ENCODE peak calls at places on chromosomes 4 and X, in five cellular contexts. G, O, C, P and N are unnamed samples. For H3K4me1, the result is how much of the 10 kb centered on the place peaks cover.

GRCh38 chr4:174214102-174214878 is 69.2 kb downstream of the FBXO8 start:
- DNase-seq in G (no peak), O (no peak), C (no peak), P (no peak), N (peak)

GRCh38 chrX:106566362-106566761 is 45.4 kb upstream of the RADX start:
- DNase-seq in G (no peak), O (no peak), C (no peak), P (no peak), N (no peak)

GRCh38 chrX:56751071-56751470 is 22.0 kb downstream of the NBDY start:
- DNase-seq in G (no peak), O (no peak), C (no peak), P (no peak), N (no peak)

GRCh38 chr4:69874507-69874906 is 14.6 kb upstream of the SULT1E1 start:
- DNase-seq in G (no peak), O (no peak), C (no peak), P (no peak), N (no peak)

GRCh38 chrX:42678133-42678532 is 99.8 kb downstream of the PPP1R2C start:
- DNase-seq in G (no peak), O (no peak), C (no peak), P (peak), N (no peak)

GRCh38 chrX:20263474-20263873 is 3.2 kb downstream of the RPS6KA3 start:
- DNase-seq in G (no peak), O (no peak), C (no peak), P (peak), N (no peak)

GRCh38 chr4:127307996-127308395 is 324.8 kb upstream of the INTU start:
- DNase-seq in G (no peak), O (no peak), C (no peak), P (no peak), N (no peak)

GRCh38 chr4:21136231-21136630 is 436.0 kb downstream of the PACRGL start:
- DNase-seq in G (no peak), O (no peak), C (no peak), P (no peak), N (no peak)

GRCh38 chrX:22314692-22315091 is 42.0 kb downstream of the CBLL2 start:
- DNase-seq in G (no peak), O (no peak), C (no peak), P (no peak), N (no peak)

GRCh38 chrX:63436865-63437264 is 85.7 kb upstream of the SPIN4 start:
- DNase-seq in G (no peak), O (no peak), C (no peak), P (no peak), N (no peak)

GRCh38 chr4:95500361-95500760 is 48.4 kb downstream of the UNC5C start:
- DNase-seq in G (no peak), O (no peak), C (no peak), P (no peak), N (no peak)

GRCh38 chrX:1582686-1583437 is 8.5 kb upstream of the AKAP17A start:
- DNase-seq in G (no peak), O (no peak), C (no peak), P (peak), N (no peak)

GRCh38 chrX:34437586-34437985 is 219.5 kb downstream of the TMEM47 start:
- DNase-seq in G (no peak), O (no peak), C (peak), P (no peak), N (no peak)

GRCh38 chrX:113539599-113540356 is 699.1 kb upstream of the AMOT start:
- DNase-seq in G (no peak), O (no peak), C (no peak), P (no peak), N (no peak)

GRCh38 chr4:21327976-21328700 is 620.4 kb downstream of the KCNIP4 start:
- DNase-seq in G (no peak), O (no peak), C (no peak), P (no peak), N (no peak)

GRCh38 chr4:185774815-185775684 is 36.9 kb downstream of the SORBS2 start:
- DNase-seq in G (no peak), O (no peak), C (no peak), P (peak), N (no peak)

GRCh38 chrX:85244411-85245210 is 820 bp downstream of the ZNF711 start:
- DNase-seq in G (no peak), O (no peak), C (no peak), P (peak), N (no peak)

GRCh38 chr4:42560465-42560864 is 96.4 kb downstream of the ATP8A1 start:
- DNase-seq in G (no peak), O (no peak), C (no peak), P (no peak), N (no peak)

GRCh38 chrX:143536176-143536575 is 18.9 kb upstream of the SPANXN3 start:
- DNase-seq in G (no peak), O (no peak), C (no peak), P (no peak), N (no peak)

GRCh38 chr4:54550415-54551171 is 107.2 kb upstream of the KIT start:
- DNase-seq in G (no peak), O (no peak), C (peak), P (peak), N (peak)

GRCh38 chr4:13611283-13611842 is 16.2 kb downstream of the BOD1L1 start:
- DNase-seq in G (no peak), O (no peak), C (no peak), P (peak), N (no peak)

GRCh38 chrX:153770606-153771175 is 6.6 kb downstream of the PLXNB3 start:
- DNase-seq in G (no peak), O (no peak), C (no peak), P (no peak), N (no peak)

GRCh38 chr4:138035781-138036258 is 206.3 kb downstream of the SLC7A11 start:
- DNase-seq in G (no peak), O (no peak), C (no peak), P (peak), N (no peak)

GRCh38 chrX:29634516-29634915 is 580.8 kb upstream of the MAGEB2 start:
- DNase-seq in G (no peak), O (no peak), C (no peak), P (peak), N (no peak)

GRCh38 chr4:171785392-171785791 is 27.8 kb upstream of the GALNTL6 start:
- DNase-seq in G (no peak), O (no peak), C (no peak), P (no peak), N (no peak)

GRCh38 chr4:95181446-95182306 is 367.1 kb downstream of the UNC5C start:
- DNase-seq in G (no peak), O (no peak), C (no peak), P (peak), N (peak)

DNA sequence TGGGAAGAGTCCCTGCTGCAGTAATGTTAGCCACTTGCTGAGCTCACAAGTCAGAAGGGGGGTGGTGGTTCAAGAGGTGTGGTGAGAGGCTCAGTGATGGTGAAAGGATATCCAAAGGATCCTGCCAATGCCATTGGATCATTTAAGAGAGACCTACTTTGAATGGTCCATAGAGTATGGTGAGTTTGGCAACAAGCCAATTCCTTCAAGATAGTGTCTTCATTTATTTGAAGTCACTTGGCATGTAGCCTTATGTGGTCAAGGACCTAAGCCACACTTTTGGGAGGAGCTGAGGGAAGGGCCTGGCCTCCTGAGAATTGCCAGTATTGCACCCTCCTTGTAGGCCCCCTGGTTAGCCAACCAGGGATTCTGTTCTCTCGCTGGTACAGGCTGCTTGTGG is 87.9 kb downstream of the TSPAN7 start:
- DNase-seq in G (no peak), O (no peak), C (no peak), P (no peak), N (no peak)
- H3K4me1 ChIP-seq in G (under half), O (under half), C (under half), P (under half), N (under half)

DNA sequence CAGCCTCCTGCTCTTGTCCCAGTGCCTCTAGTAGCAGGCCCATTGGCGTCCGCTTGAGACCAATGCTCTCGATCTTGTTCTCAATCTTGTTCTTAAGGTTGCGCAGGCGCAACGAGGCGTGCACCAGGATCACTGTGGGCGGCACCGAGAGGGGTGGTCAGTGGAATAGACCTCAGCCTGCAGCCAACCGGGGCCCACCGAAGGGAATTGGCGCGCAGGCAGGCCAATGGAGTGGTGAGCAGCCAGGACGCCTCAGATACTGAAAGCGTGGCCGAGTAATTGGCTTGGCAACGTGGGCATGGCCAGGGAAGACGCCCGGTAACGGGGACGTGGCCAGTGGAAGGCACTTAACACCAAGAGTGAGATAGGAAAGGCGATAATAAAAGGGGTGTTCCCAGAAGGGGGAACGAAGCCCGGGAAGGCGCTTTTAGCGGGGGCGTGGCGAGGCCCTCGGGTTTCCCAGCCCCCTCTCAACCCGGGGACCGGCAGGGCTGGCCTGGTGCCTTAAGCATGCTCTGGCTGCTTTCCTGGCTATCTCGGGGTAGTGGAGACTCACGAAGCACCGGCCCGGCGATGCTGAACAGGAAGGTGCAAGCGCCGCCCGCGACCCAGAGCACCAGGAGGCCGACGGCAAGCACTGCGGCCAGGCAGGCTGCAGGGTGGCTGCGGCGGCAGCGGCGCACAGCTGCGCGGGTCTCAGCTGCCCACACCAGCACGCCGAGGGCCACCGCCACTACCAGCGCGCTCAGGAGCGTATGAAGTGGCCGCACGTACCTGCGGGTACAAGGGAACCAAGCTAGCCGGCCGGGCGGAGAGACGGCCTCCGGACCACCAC is 1.7 kb downstream of the PRAF2 start:
- DNase-seq in G (no peak), O (peak), C (peak), P (peak), N (peak)
- H3K27ac ChIP-seq in G (no peak), O (peak), C (peak), P (no peak), N (peak)

GRCh38 chr4:89538171-89538570 is 230.6 kb upstream of the GPRIN3 start:
- DNase-seq in G (no peak), O (no peak), C (no peak), P (no peak), N (no peak)
- H3K4me1 ChIP-seq in G (under half), O (under half), C (under half), P (under half), N (under half)

DNA sequence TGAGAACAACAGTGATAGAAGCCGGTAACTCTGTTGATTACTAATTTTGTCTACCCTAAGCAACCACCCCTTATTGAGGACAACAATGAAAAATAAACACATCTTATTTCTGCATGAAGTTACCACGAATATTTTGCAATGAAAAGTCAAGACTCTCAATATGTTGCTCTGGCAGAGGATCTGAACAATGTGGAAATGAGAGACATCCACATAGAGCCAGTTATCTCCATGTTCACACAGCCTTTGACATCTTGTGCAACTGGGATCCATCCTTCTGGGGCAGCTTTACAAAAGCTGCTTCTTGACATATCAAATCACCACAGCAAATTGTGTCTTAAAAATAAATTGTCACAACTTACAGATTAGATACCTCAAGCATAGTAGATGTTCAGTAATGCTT is 10.2 kb downstream of the EDNRA start:
- DNase-seq in G (no peak), O (no peak), C (no peak), P (peak), N (no peak)
- H3K27ac ChIP-seq in G (no peak), O (peak), C (no peak), P (no peak), N (no peak)

GRCh38 chrX:50704987-50705386 is 109.0 kb downstream of the SHROOM4 start:
- DNase-seq in G (no peak), O (no peak), C (no peak), P (no peak), N (no peak)
- H3K4me1 ChIP-seq in G (under half), O (under half), C (under half), P (under half), N (under half)

DNA sequence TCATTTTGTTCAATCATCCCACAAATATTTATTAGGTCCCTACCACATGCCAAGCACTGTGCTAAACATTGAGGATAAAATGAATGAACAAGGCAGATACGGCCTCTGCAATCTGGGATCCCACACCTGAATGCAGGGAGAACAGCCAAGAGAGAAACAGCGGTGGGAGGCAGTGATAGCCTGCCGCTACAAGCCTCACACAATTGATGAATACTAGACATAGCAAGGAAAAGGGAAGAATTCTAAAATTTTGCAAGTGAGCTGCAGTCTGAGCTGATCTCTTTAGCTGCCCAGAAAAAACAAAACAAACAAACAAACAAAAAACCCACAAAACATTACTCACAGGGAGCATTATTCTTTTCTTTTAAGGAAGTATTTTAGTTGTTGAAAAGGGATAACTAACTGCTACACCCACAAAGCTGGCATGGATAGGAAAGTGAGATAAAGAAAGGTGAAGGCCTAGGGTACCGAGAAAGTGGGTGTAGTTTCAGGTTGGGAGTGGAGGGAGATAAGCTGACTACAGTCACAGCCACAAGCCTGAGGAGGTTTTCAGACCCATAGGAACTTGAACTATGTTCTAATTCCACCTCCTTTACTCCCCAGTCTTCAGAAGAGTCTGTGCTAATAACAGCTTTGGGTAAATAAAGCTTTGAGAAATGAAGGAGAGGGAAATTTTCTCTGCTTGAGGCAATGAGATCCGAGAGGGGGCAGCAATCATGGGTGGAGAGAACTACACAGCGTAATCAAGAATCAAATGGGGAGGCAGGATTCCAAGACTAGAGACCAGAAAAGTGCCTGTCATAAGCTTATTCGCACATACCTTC is 85.4 kb downstream of the SH3RF1 start:
- DNase-seq in G (no peak), O (no peak), C (no peak), P (peak), N (no peak)
- H3K27ac ChIP-seq in G (no peak), O (peak), C (no peak), P (no peak), N (peak)

GRCh38 chr4:48047896-48048295 is 31.3 kb downstream of the NIPAL1 start:
- DNase-seq in G (no peak), O (no peak), C (no peak), P (no peak), N (no peak)
- H3K4me1 ChIP-seq in G (under half), O (under half), C (under half), P (under half), N (under half)

GRCh38 chr4:124946696-124947095 is 234.2 kb upstream of the ANKRD50 start:
- DNase-seq in G (no peak), O (no peak), C (no peak), P (no peak), N (no peak)

GRCh38 chr4:124943145-124943889 is 230.8 kb upstream of the ANKRD50 start:
- DNase-seq in G (no peak), O (no peak), C (no peak), P (peak), N (no peak)

GRCh38 chr4:124945422-124945821 is 232.9 kb upstream of the ANKRD50 start:
- DNase-seq in G (no peak), O (no peak), C (no peak), P (no peak), N (no peak)

GRCh38 chr4:124941267-124941666 is 228.7 kb upstream of the ANKRD50 start:
- DNase-seq in G (no peak), O (no peak), C (no peak), P (no peak), N (no peak)

GRCh38 chr4:124943938-124944337 is 231.4 kb upstream of the ANKRD50 start:
- DNase-seq in G (no peak), O (no peak), C (no peak), P (no peak), N (no peak)
- H3K27ac ChIP-seq in G (no peak), O (no peak), C (no peak), P (no peak), N (no peak)

DNA sequence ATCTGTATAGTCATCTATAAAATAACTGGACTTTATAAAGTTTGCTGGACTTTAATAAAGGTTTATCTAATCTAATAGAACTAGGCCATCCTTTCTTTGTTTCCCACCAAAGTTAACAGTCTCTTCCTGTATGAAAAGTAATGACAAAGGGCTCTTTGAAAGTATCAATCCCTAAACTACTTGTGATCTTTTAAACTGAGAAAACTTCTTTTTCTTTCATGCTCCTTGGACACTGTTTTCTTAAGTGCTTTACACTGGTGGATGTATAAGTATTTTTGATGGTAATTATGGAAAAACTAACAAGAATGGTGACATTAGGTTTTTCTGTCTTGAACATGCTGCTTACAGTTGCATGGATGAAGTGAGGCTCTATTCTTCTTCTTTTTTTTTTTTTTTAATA is 2.4 kb upstream of the ZFX start:
- DNase-seq in G (no peak), O (no peak), C (no peak), P (no peak), N (no peak)
- H3K4me1 ChIP-seq in G (under half), O (under half), C (under half), P (under half), N (under half)